ENCODE peak calls at places on chromosomes 16 and 17, in five cellular contexts. B, R, P, Z and W are unnamed samples.

GRCh38 chr16:65509172-65509571 is 387.3 kb upstream of the CDH11 start:
- DNase-seq in R (no peak), Z (no peak), B (no peak), P (no peak), W (no peak)

GRCh38 chr16:58440094-58440493 is 47.8 kb downstream of the GINS3 start:
- DNase-seq in B (no peak), R (no peak), P (no peak), Z (no peak), W (peak; percentile 27)

GRCh38 chr17:4004517-4005295 is 40.5 kb upstream of the ATP2A3 start:
- DNase-seq in P (peak; percentile 30), Z (peak; percentile 79), B (peak; percentile 78), R (peak; percentile 87), W (peak; percentile 21)

GRCh38 chr16:78641463-78641862 is 542.0 kb downstream of the WWOX start:
- DNase-seq in Z (no peak), P (no peak), B (no peak), R (no peak), W (no peak)

GRCh38 chr17:8753976-8754440 is 4.3 kb downstream of the SPDYE4 start:
- DNase-seq in B (no peak), R (no peak), Z (no peak), P (peak; percentile 9), W (peak; percentile 37)

GRCh38 chr17:80931421-80932265 is 60.0 kb upstream of the CHMP6 start:
- DNase-seq in R (no peak), P (no peak), Z (no peak), B (no peak), W (peak; percentile 76)

GRCh38 chr16:27174007-27174406 is 29.3 kb upstream of the KDM8 start:
- DNase-seq in Z (peak; percentile 77), R (peak; percentile 71), B (no peak), P (peak; percentile 14), W (no peak)

GRCh38 chr17:29929006-29929543 is 953 bp downstream of the SSH2 start:
- DNase-seq in P (peak; percentile 44), B (no peak), R (no peak), Z (peak; percentile 50), W (peak; percentile 32)

GRCh38 chr17:77042688-77043330 is 98.0 kb upstream of the SEC14L1 start:
- DNase-seq in B (no peak), P (no peak), Z (no peak), R (no peak), W (no peak)

GRCh38 chr16:71883193-71883848 is 661 bp downstream of the ZNF821 start:
- DNase-seq in R (peak; percentile 79), B (peak; percentile 50), P (no peak), Z (peak; percentile 80), W (peak; percentile 13)